ENCODE peak calls at places on chromosomes 3 and 15, in ten cellular contexts. J, G, I, Z, F, P, Q, X, T and C are unnamed samples.

GRCh38 chr15:58495836-58496501 is 64.2 kb downstream of the LIPC start:
- DNase-seq in J (no peak), G (no peak), I (no peak), Z (no peak), F (no peak), P (no peak), Q (no peak), X (no peak), T (no peak), C (no peak)

GRCh38 chr3:162534431-162534830 is 1037.8 kb downstream of the OTOL1 start:
- DNase-seq in J (no peak), G (no peak), I (no peak), Z (no peak), F (no peak), P (no peak), Q (no peak), X (no peak), T (no peak), C (no peak)

GRCh38 chr3:5275529-5275928 is 88.0 kb downstream of the EDEM1 start:
- DNase-seq in J (peak; percentile 14), G (no peak), I (no peak), Z (no peak), F (no peak), P (no peak), Q (no peak), X (no peak), T (no peak), C (peak; percentile 91)

GRCh38 chr3:11917051-11917450 is 70.4 kb upstream of the TAMM41 start:
- DNase-seq in J (no peak), G (no peak), I (no peak), Z (no peak), F (no peak), P (no peak), Q (no peak), X (no peak), T (no peak), C (no peak)

GRCh38 chr15:37072181-37072580 is 28.2 kb downstream of the MEIS2 start:
- DNase-seq in J (peak; percentile 49), G (no peak), I (no peak), Z (no peak), F (no peak), P (no peak), Q (no peak), X (no peak), T (no peak), C (no peak)

GRCh38 chr3:125313060-125313635 is 62.0 kb downstream of the ZNF148 start:
- DNase-seq in J (peak; percentile 86), G (no peak), I (peak; percentile 73), Z (no peak), F (no peak), P (no peak), Q (no peak), X (no peak), T (no peak), C (no peak)

GRCh38 chr15:90691982-90692773 is 25.0 kb upstream of the BLM start:
- DNase-seq in J (no peak), G (no peak), I (no peak), Z (no peak), F (no peak), P (no peak), Q (no peak), X (no peak), T (no peak), C (no peak)

GRCh38 chr3:125039897-125040175 is 16.0 kb downstream of the HEG1 start:
- DNase-seq in J (peak; percentile 29), G (no peak), I (no peak), Z (no peak), F (no peak), P (no peak), Q (no peak), X (no peak), T (no peak), C (no peak)

GRCh38 chr3:115633467-115633866 is 10.2 kb downstream of the GAP43 start:
- DNase-seq in J (no peak), G (no peak), I (no peak), Z (no peak), F (no peak), P (no peak), Q (no peak), X (no peak), T (no peak), C (no peak)

GRCh38 chr3:32643354-32643753 is 41.6 kb upstream of the CNOT10 start:
- DNase-seq in J (no peak), G (no peak), I (no peak), Z (no peak), F (no peak), P (no peak), Q (no peak), X (no peak), T (peak; percentile 2), C (no peak)

GRCh38 chr15:69474846-69475455 is 22.3 kb downstream of the RPLP1 start:
- DNase-seq in J (no peak), G (no peak), I (no peak), Z (no peak), F (no peak), P (no peak), Q (no peak), X (no peak), T (no peak), C (no peak)

GRCh38 chr3:184601576-184602405 is 40.2 kb downstream of the EPHB3 start:
- DNase-seq in J (no peak), G (no peak), I (no peak), Z (no peak), F (no peak), P (no peak), Q (no peak), X (no peak), T (no peak), C (no peak)

GRCh38 chr3:193028283-193028682 is 110.6 kb upstream of the MB21D2 start:
- DNase-seq in J (no peak), G (no peak), I (no peak), Z (no peak), F (no peak), P (no peak), Q (no peak), X (no peak), T (peak; percentile 65), C (no peak)

GRCh38 chr15:46277994-46278885 is 643.4 kb downstream of the SQOR start:
- DNase-seq in J (no peak), G (no peak), I (no peak), Z (no peak), F (no peak), P (no peak), Q (no peak), X (no peak), T (no peak), C (no peak)

GRCh38 chr15:70159397-70160009 is 61.8 kb upstream of the TLE3 start:
- DNase-seq in J (no peak), G (no peak), I (no peak), Z (no peak), F (no peak), P (no peak), Q (no peak), X (no peak), T (no peak), C (no peak)

GRCh38 chr15:28915935-28916334 is 30.2 kb downstream of the APBA2 start:
- DNase-seq in J (no peak), G (no peak), I (no peak), Z (no peak), F (no peak), P (no peak), Q (no peak), X (no peak), T (no peak), C (no peak)

GRCh38 chr3:82265747-82266146 is 504.3 kb upstream of the GBE1 start:
- DNase-seq in J (no peak), G (no peak), I (no peak), Z (no peak), F (no peak), P (no peak), Q (no peak), X (no peak), T (no peak), C (no peak)

GRCh38 chr15:68885070-68885469 is 45.3 kb upstream of the SPESP1 start:
- DNase-seq in J (peak; percentile 40), G (no peak), I (peak; percentile 20), Z (peak; percentile 70), F (no peak), P (no peak), Q (no peak), X (no peak), T (no peak), C (peak; percentile 31)

GRCh38 chr3:4512895-4513616 is 19.9 kb downstream of the ITPR1 start:
- DNase-seq in J (no peak), G (no peak), I (no peak), Z (no peak), F (no peak), P (no peak), Q (no peak), X (no peak), T (peak; percentile 82), C (no peak)

GRCh38 chr3:46057716-46058115 is 30.4 kb upstream of the XCR1 start:
- DNase-seq in J (no peak), G (no peak), I (no peak), Z (no peak), F (no peak), P (no peak), Q (no peak), X (no peak), T (no peak), C (no peak)

GRCh38 chr3:138971766-138972320 is 24.8 kb downstream of the FOXL2NB start:
- DNase-seq in J (no peak), G (no peak), I (no peak), Z (no peak), F (no peak), P (no peak), Q (no peak), X (no peak), T (no peak), C (no peak)

GRCh38 chr3:16975083-16975482 is 90.3 kb downstream of the PLCL2 start:
- DNase-seq in J (peak; percentile 73), G (no peak), I (no peak), Z (no peak), F (no peak), P (no peak), Q (no peak), X (no peak), T (no peak), C (no peak)

GRCh38 chr3:16326724-16327349 is 61.8 kb downstream of the OXNAD1 start:
- DNase-seq in J (no peak), G (no peak), I (no peak), Z (no peak), F (no peak), P (no peak), Q (no peak), X (no peak), T (no peak), C (no peak)